ENCODE peak calls at places on chromosomes 2 and 18, in eight cellular contexts. A is AG04450, B is foreskin fibroblast, G is astrocyte of the spinal cord, P is endodermal cell, O is prostate gland, J is NB4, M is colonic mucosa. X is an unnamed sample.
A peak's percentile ranks its signal among the peaks of the same experiment; 100 is the strongest.

GRCh38 chr2:127084611-127085031 is 22.3 kb downstream of the BIN1 start:
- DNase-seq in A (no peak), B (no peak), G (peak; percentile 37), P (no peak), O (no peak), J (peak; percentile 53), M (no peak), X (peak; percentile 85)

GRCh38 chr2:72974436-72974754 is 57.1 kb downstream of the EMX1 start:
- DNase-seq in A (no peak), B (no peak), G (no peak), P (no peak), O (no peak), J (no peak), M (no peak), X (no peak)

GRCh38 chr18:6427281-6427680 is 12.6 kb upstream of the L3MBTL4 start:
- DNase-seq in A (no peak), B (no peak), G (no peak), P (no peak), O (no peak), J (no peak), M (no peak), X (no peak)

GRCh38 chr18:32441536-32441935 is 29.1 kb downstream of the GAREM1 start:
- DNase-seq in A (no peak), B (no peak), G (peak; percentile 68), P (no peak), O (no peak), J (no peak), M (no peak), X (peak; percentile 11)

GRCh38 chr2:54166121-54166773 is 50.8 kb downstream of the ACYP2 start:
- DNase-seq in A (no peak), B (no peak), G (no peak), P (no peak), O (no peak), J (no peak), M (no peak), X (no peak)

GRCh38 chr2:46469116-46469515 is 10.2 kb upstream of the TMEM247 start:
- DNase-seq in A (no peak), B (no peak), G (no peak), P (peak; percentile 19), O (no peak), J (no peak), M (no peak), X (no peak)

GRCh38 chr2:128624425-128624795 is 305.7 kb upstream of the HS6ST1 start:
- DNase-seq in A (no peak), B (no peak), G (no peak), P (no peak), O (no peak), J (no peak), M (no peak), X (no peak)

GRCh38 chr2:111662039-111662740 is 221.8 kb downstream of the ANAPC1 start:
- DNase-seq in A (no peak), B (peak; percentile 50), G (peak; percentile 61), P (peak; percentile 23), O (no peak), J (no peak), M (no peak), X (no peak)

GRCh38 chr18:22563098-22563707 is 145.5 kb upstream of the CTAGE1 start:
- DNase-seq in A (peak; percentile 78), B (peak; percentile 72), G (peak; percentile 92), P (peak; percentile 56), O (peak; percentile 59), J (peak; percentile 69), M (peak; percentile 55), X (peak; percentile 95)

GRCh38 chr18:36297419-36298112 is at the start of gene FHOD3:
- DNase-seq in A (no peak), B (peak; percentile 39), G (peak; percentile 70), P (peak; percentile 92), O (peak; percentile 40), J (no peak), M (peak; percentile 46), X (peak; percentile 19)

GRCh38 chr2:109513749-109514588 is 99.8 kb downstream of the SEPTIN10 start:
- DNase-seq in A (peak; percentile 84), B (peak; percentile 72), G (peak; percentile 83), P (no peak), O (no peak), J (no peak), M (peak; percentile 29), X (peak; percentile 96)

GRCh38 chr2:150587547-150588209 is 100.2 kb upstream of the RND3 start:
- DNase-seq in A (no peak), B (no peak), G (no peak), P (no peak), O (peak; percentile 8), J (no peak), M (no peak), X (peak; percentile 59)

GRCh38 chr2:65315042-65315441 is 87.4 kb downstream of the ACTR2 start:
- DNase-seq in A (no peak), B (no peak), G (peak; percentile 16), P (no peak), O (no peak), J (no peak), M (no peak), X (no peak)

GRCh38 chr18:13276530-13277520 is 58.3 kb downstream of the LDLRAD4 start:
- DNase-seq in A (no peak), B (no peak), G (no peak), P (peak; percentile 63), O (no peak), J (no peak), M (no peak), X (no peak)

GRCh38 chr2:85997016-85997970 is 108.4 kb downstream of the POLR1A start:
- DNase-seq in A (no peak), B (peak; percentile 15), G (peak; percentile 19), P (no peak), O (peak; percentile 30), J (no peak), M (no peak), X (no peak)

GRCh38 chr2:222817628-222818027 is 43.2 kb upstream of the ACSL3 start:
- DNase-seq in A (no peak), B (no peak), G (no peak), P (no peak), O (no peak), J (no peak), M (no peak), X (no peak)

GRCh38 chr2:164599954-164600589 is 21.2 kb downstream of the GRB14 start:
- DNase-seq in A (no peak), B (no peak), G (peak; percentile 80), P (peak; percentile 77), O (no peak), J (peak; percentile 76), M (peak; percentile 34), X (peak; percentile 71)

GRCh38 chr2:198880986-198881385 is 576.8 kb downstream of the SATB2 start:
- DNase-seq in A (no peak), B (no peak), G (peak; percentile 12), P (no peak), O (no peak), J (no peak), M (no peak), X (no peak)

GRCh38 chr2:55168221-55169154 is 63.6 kb downstream of the CLHC1 start:
- DNase-seq in A (no peak), B (peak; percentile 67), G (peak; percentile 86), P (no peak), O (peak; percentile 58), J (peak; percentile 80), M (peak; percentile 68), X (peak; percentile 88)

GRCh38 chr2:75260946-75261345 is 61.6 kb upstream of the TACR1 start:
- DNase-seq in A (no peak), B (no peak), G (no peak), P (no peak), O (no peak), J (no peak), M (no peak), X (no peak)

GRCh38 chr18:75133721-75134645 is 75.0 kb downstream of the PTGR3 start:
- DNase-seq in A (no peak), B (no peak), G (no peak), P (peak; percentile 29), O (no peak), J (no peak), M (peak; percentile 15), X (no peak)

GRCh38 chr18:79465392-79465991 is 69.8 kb downstream of the NFATC1 start:
- DNase-seq in A (no peak), B (no peak), G (no peak), P (peak; percentile 81), O (no peak), J (peak; percentile 81), M (no peak), X (peak; percentile 26)

GRCh38 chr2:23386422-23387220 is 1.6 kb downstream of the KLHL29 start:
- DNase-seq in A (no peak), B (no peak), G (peak; percentile 11), P (peak; percentile 78), O (peak; percentile 43), J (no peak), M (peak; percentile 36), X (no peak)

GRCh38 chr2:29578084-29578598 is 343.2 kb downstream of the ALK start:
- DNase-seq in A (no peak), B (no peak), G (no peak), P (no peak), O (no peak), J (no peak), M (no peak), X (no peak)

GRCh38 chr2:117985092-117985491 is 28.8 kb downstream of the CCDC93 start:
- DNase-seq in A (no peak), B (no peak), G (no peak), P (peak; percentile 59), O (no peak), J (no peak), M (no peak), X (no peak)
- TF ChIP-seq CTCF in A (no peak), B (no peak), G (peak; percentile 1), P (peak; percentile 63), O (no peak), J (no peak), M (no peak), X (no peak)

GRCh38 chr2:24926602-24927252 is 6.7 kb upstream of the ADCY3 start:
- DNase-seq in A (no peak), B (peak; percentile 45), G (no peak), P (peak; percentile 75), O (no peak), J (peak; percentile 16), M (peak; percentile 39), X (peak; percentile 54)
- H3K4me3 ChIP-seq in A (no peak overlapping the region), B (no peak overlapping the region), G (no peak overlapping the region), P (no peak overlapping the region), O (no peak overlapping the region), J (no peak overlapping the region), M (peak overlapping the region; percentile 22), X (no peak overlapping the region)

DNA sequence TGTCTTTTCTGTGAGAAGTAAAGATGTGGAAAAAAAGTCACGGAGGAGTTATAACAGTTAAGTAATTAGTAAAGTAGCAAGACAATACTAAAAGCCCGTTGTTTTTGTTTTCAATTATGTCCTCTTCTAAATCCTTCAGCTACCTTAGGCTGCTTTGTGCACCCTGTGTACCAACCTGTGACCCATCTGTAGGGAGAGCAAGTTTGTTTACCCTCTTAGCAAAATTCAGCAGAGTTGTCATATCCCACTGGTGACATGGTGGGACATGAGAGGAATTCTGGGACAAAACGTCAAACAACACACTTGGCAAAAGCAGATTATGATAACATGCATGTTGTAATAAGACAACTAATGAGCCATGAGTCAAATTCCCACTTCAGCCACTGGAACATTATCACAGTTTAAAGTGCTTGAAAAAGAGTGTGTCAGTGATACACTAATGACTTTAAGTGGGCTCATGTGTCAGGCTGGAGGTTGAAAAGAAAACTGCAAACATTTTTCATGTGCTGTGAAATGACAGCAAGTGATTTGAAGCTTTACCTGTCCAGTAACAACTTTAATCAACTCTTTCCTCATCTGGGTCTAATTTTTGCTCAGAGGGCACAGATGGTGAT is 392.8 kb upstream of the ACVR2A start:
- DNase-seq in A (no peak), B (no peak), G (no peak), P (no peak), O (no peak), J (no peak), M (no peak), X (no peak)
- TF ChIP-seq CTCF in A (no peak), B (no peak), G (no peak), P (peak; percentile 70), O (no peak), J (no peak), M (no peak), X (no peak)

GRCh38 chr18:34222025-34222395 is 2.7 kb downstream of the NOL4 start:
- DNase-seq in A (no peak), B (no peak), G (peak; percentile 3), P (peak; percentile 78), O (no peak), J (no peak), M (no peak), X (no peak)
- H3K4me3 ChIP-seq in A (no peak overlapping the region), B (no peak overlapping the region), G (peak overlapping the region; percentile 50), P (peak overlapping the region; percentile 81), O (peak overlapping the region; percentile 25), J (no peak overlapping the region), M (peak overlapping the region; percentile 27), X (no peak overlapping the region)

X was measured in fibroblast of villous mesenchyme.